ENCODE peak calls at places on chromosomes 6 and 20, in nine cellular contexts. D, G, E, R, T, N, M, Q and W are unnamed samples.

GRCh38 chr6:155466546-155466945 is 10.9 kb upstream of the NOX3 start:
- DNase-seq in D (no peak), G (no peak), E (no peak), R (no peak), T (no peak), N (no peak), M (no peak), Q (no peak), W (no peak)

GRCh38 chr6:150124235-150124634 is 18.6 kb upstream of the PPP1R14C start:
- DNase-seq in D (no peak), G (no peak), E (no peak), R (no peak), T (no peak), N (no peak), M (no peak), Q (no peak), W (no peak)

GRCh38 chr6:32178547-32179440 is 589 bp downstream of the RNF5 start:
- DNase-seq in D (no peak), G (no peak), E (peak), R (no peak), T (no peak), N (no peak), M (no peak), Q (no peak), W (no peak)

GRCh38 chr20:63230800-63231268 is 4.9 kb upstream of the BIRC7 start:
- DNase-seq in D (no peak), G (peak), E (peak), R (peak), T (no peak), N (peak), M (no peak), Q (no peak), W (no peak)

GRCh38 chr6:119209452-119210205 is 131.2 kb upstream of the FAM184A start:
- DNase-seq in D (no peak), G (peak), E (peak), R (no peak), T (no peak), N (no peak), M (no peak), Q (no peak), W (no peak)

GRCh38 chr20:63829598-63829942 is 1.5 kb downstream of the ZBTB46 start:
- DNase-seq in D (no peak), G (no peak), E (no peak), R (no peak), T (no peak), N (no peak), M (no peak), Q (no peak), W (no peak)

GRCh38 chr20:62382306-62383198 is 4.4 kb upstream of the RPS21 start:
- DNase-seq in D (no peak), G (peak), E (peak), R (peak), T (peak), N (peak), M (no peak), Q (no peak), W (peak)

GRCh38 chr20:37866051-37866450 is 36.9 kb upstream of the VSTM2L start:
- DNase-seq in D (no peak), G (no peak), E (no peak), R (no peak), T (no peak), N (no peak), M (no peak), Q (no peak), W (no peak)

GRCh38 chr6:10081075-10081474 is 333.8 kb downstream of the TFAP2A start:
- DNase-seq in D (no peak), G (no peak), E (no peak), R (no peak), T (no peak), N (no peak), M (no peak), Q (no peak), W (no peak)

GRCh38 chr6:169722362-169723199 is 1.7 kb downstream of the PHF10 start:
- DNase-seq in D (peak), G (peak), E (peak), R (peak), T (peak), N (peak), M (no peak), Q (no peak), W (no peak)

GRCh38 chr6:143234686-143235085 is 174.0 kb downstream of the AIG1 start:
- DNase-seq in D (no peak), G (no peak), E (peak), R (no peak), T (no peak), N (no peak), M (no peak), Q (no peak), W (no peak)

DNA sequence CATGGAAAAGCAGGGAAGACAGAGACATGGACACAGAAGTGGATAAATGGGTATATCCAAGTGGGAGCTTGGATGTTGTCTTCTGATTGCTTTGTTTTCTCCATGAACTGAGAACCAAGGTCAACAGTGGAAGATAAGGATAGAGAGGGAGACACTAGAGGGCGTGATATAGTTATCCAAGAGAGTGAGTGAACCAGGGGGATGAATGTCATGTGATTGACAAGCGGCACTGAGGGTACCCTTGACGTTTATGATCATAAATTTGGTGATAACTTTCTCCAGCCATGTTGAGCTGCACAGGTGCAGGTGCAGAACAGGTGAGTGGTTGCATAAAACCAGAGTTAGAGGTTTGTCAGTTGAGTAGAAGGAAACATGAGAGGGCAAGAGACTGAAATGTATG is 20.7 kb downstream of the EBF4 start:
- DNase-seq in D (no peak), G (no peak), E (no peak), R (no peak), T (no peak), N (no peak), M (no peak), Q (no peak), W (no peak)
- TF ChIP-seq CTCF in D (no peak), G (peak), E (no peak), R (peak), T (peak), N (no peak), M (no peak), Q (peak), W (peak)

GRCh38 chr20:40254023-40254772 is 434.8 kb downstream of the MAFB start:
- DNase-seq in D (no peak), G (no peak), E (peak), R (no peak), T (no peak), N (no peak), M (no peak), Q (no peak), W (no peak)

GRCh38 chr20:40258931-40259330 is 430.1 kb downstream of the MAFB start:
- DNase-seq in D (no peak), G (no peak), E (no peak), R (no peak), T (no peak), N (no peak), M (no peak), Q (no peak), W (no peak)

GRCh38 chr20:40251284-40251932 is 437.6 kb downstream of the MAFB start:
- DNase-seq in D (no peak), G (no peak), E (peak), R (peak), T (peak), N (peak), M (no peak), Q (peak), W (no peak)

GRCh38 chr20:40257763-40258162 is 431.3 kb downstream of the MAFB start:
- DNase-seq in D (no peak), G (no peak), E (no peak), R (no peak), T (no peak), N (no peak), M (no peak), Q (no peak), W (no peak)

DNA sequence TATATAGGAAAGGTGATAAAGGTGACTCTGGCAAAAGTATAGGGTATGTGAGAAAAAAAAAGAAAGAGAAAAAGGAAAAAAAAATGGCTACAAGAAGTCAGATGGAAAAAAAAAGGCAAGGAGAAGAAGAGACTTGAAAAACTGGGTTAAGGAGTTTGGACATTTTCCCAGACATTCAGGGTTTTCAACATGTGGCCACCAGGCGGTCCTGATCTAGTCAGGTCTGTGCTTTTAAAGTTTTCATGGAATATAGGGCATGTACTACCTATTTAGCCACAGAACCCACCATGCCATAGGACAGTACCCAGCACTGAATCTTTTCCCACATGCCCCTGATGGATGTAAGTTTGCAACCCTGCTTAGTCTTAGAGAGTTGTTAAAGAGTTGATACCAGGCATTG is 433.7 kb downstream of the MAFB start:
- DNase-seq in D (no peak), G (no peak), E (peak), R (no peak), T (no peak), N (no peak), M (no peak), Q (no peak), W (no peak)
- TF ChIP-seq CTCF in D (no peak), G (no peak), E (peak), R (peak), T (no peak), N (no peak), M (no peak), Q (no peak), W (no peak)

DNA sequence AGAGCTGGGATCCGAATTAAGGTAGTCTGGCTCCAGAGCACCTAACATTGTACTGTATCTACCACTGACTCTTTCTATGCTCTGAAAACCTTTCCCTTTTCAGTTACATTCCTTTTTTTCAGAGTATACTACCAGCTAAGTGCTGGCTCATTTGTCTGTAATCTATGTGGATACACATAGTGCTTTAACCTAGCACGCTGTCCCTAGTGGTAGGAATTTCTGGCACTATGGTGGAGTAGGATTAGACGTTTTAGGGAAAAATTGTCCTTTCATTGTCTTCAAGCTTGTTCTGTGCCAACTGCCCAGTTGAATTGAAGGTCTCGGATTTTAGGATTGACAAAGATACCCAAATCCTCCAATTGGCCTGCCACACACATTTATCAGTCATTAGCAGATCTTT is 259.1 kb upstream of the FERMT1 start:
- DNase-seq in D (no peak), G (no peak), E (peak), R (peak), T (no peak), N (no peak), M (no peak), Q (no peak), W (no peak)
- TF ChIP-seq CTCF in D (no peak), G (peak), E (peak), R (peak), T (peak), N (peak), M (peak), Q (no peak), W (no peak)

GRCh38 chr6:36979343-36979742 is 6.7 kb downstream of the MTCH1 start:
- DNase-seq in D (no peak), G (peak), E (peak), R (peak), T (peak), N (no peak), M (no peak), Q (no peak), W (no peak)

GRCh38 chr6:36983538-36983937 is 2.5 kb downstream of the MTCH1 start:
- DNase-seq in D (no peak), G (no peak), E (no peak), R (no peak), T (no peak), N (no peak), M (no peak), Q (no peak), W (no peak)

GRCh38 chr6:36980129-36980528 is 5.9 kb downstream of the MTCH1 start:
- DNase-seq in D (no peak), G (no peak), E (no peak), R (no peak), T (no peak), N (no peak), M (no peak), Q (no peak), W (no peak)

GRCh38 chr6:36978687-36979086 is 7.3 kb downstream of the MTCH1 start:
- DNase-seq in D (no peak), G (no peak), E (peak), R (no peak), T (no peak), N (no peak), M (no peak), Q (no peak), W (no peak)

DNA sequence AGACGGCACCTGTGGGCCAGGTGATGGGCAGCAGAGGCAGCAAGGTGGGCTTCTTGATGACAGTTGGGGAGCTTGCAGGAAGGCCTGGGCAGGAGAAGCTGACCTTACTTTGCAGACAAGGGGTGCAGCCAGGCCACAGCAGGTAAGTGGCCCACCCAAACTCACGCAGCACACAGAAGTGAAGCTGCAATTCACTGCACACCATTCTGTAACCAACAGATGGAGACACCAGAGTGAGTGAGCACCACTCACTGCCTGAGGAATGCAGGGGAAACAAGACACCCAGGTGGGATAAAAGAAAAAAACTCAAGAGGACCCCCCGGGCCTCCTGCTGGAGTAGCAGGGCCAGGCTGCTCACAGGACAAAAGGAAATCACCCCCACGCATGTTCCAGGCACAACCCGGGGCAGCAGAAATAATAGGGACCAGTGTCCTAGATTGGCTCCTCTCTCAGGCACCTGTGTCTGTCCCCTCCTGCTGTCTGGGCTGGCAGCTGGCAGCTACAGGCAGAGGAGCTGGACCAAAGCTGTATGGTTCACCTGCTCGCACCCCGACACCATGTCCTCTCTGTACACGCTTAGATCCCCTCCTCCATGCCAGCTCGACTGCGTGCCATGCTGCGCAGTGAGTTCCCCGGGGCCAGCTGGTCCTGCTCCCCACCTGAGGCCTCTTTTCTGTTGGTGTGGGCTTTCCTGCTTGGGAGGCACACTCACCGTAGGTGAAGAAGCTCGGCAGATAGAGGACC is 4.9 kb downstream of the MTCH1 start:
- DNase-seq in D (no peak), G (no peak), E (no peak), R (no peak), T (no peak), N (no peak), M (no peak), Q (no peak), W (no peak)
- TF ChIP-seq CTCF in D (no peak), G (no peak), E (peak), R (peak), T (no peak), N (no peak), M (no peak), Q (no peak), W (no peak)

GRCh38 chr6:146874278-146875018 is 275.7 kb downstream of the ADGB start:
- DNase-seq in D (no peak), G (no peak), E (no peak), R (no peak), T (no peak), N (no peak), M (no peak), Q (no peak), W (no peak)
- TF ChIP-seq CTCF in D (no peak), G (no peak), E (no peak), R (no peak), T (no peak), N (no peak), M (no peak), Q (no peak), W (no peak)